ENCODE peak calls at places on chromosomes 3 and 15, in ten cellular contexts. O, T, N, E, U, L, R, W, S and Q are unnamed samples.

GRCh38 chr3:86785381-86785780 is 205.6 kb downstream of the VGLL3 start:
- DNase-seq in O (no peak), T (peak; percentile 54), N (peak; percentile 64), E (no peak), U (no peak), L (no peak), R (no peak), W (no peak), S (no peak), Q (no peak)

GRCh38 chr3:14921811-14922705 is 25.3 kb upstream of the NR2C2 start:
- DNase-seq in O (no peak), T (peak; percentile 37), N (no peak), E (no peak), U (peak; percentile 20), L (peak; percentile 76), R (no peak), W (no peak), S (no peak), Q (no peak)

GRCh38 chr15:45320581-45320980 is 57.8 kb downstream of the GATM start:
- DNase-seq in O (no peak), T (peak; percentile 80), N (no peak), E (no peak), U (no peak), L (no peak), R (no peak), W (no peak), S (no peak), Q (no peak)

GRCh38 chr15:33234019-33234418 is 39.5 kb upstream of the FMN1 start:
- DNase-seq in O (no peak), T (peak; percentile 80), N (peak; percentile 54), E (no peak), U (no peak), L (no peak), R (no peak), W (peak; percentile 29), S (no peak), Q (no peak)

GRCh38 chr3:113516115-113516505 is 1.2 kb upstream of the SPICE1 start:
- DNase-seq in O (no peak), T (peak; percentile 48), N (no peak), E (no peak), U (no peak), L (no peak), R (no peak), W (no peak), S (no peak), Q (no peak)

GRCh38 chr3:140341817-140342403 is 336.0 kb upstream of the TRIM42 start:
- DNase-seq in O (no peak), T (no peak), N (no peak), E (no peak), U (no peak), L (no peak), R (no peak), W (no peak), S (no peak), Q (no peak)

GRCh38 chr15:81516461-81516860 is 142.4 kb upstream of the TMC3 start:
- DNase-seq in O (no peak), T (peak; percentile 7), N (peak; percentile 68), E (no peak), U (no peak), L (no peak), R (no peak), W (peak; percentile 17), S (no peak), Q (no peak)

GRCh38 chr3:27666708-27667107 is 55.4 kb downstream of the EOMES start:
- DNase-seq in O (no peak), T (no peak), N (peak; percentile 85), E (peak; percentile 78), U (peak; percentile 43), L (peak; percentile 85), R (peak; percentile 69), W (peak; percentile 74), S (peak; percentile 65), Q (no peak)

GRCh38 chr15:60751985-60752952 is 273.3 kb upstream of the ICE2 start:
- DNase-seq in O (no peak), T (no peak), N (peak; percentile 88), E (peak; percentile 58), U (peak; percentile 22), L (no peak), R (peak; percentile 82), W (peak; percentile 62), S (peak; percentile 27), Q (no peak)

GRCh38 chr3:52845691-52846426 is 11.0 kb upstream of the MUSTN1 start:
- DNase-seq in O (no peak), T (no peak), N (no peak), E (peak; percentile 25), U (no peak), L (peak; percentile 19), R (no peak), W (no peak), S (no peak), Q (no peak)

GRCh38 chr3:33848624-33849347 is 50.4 kb downstream of the PDCD6IP start:
- DNase-seq in O (no peak), T (no peak), N (no peak), E (no peak), U (no peak), L (no peak), R (no peak), W (no peak), S (no peak), Q (no peak)

GRCh38 chr3:61877359-61877770 is 316.0 kb downstream of the PTPRG start:
- DNase-seq in O (no peak), T (no peak), N (peak; percentile 15), E (no peak), U (no peak), L (no peak), R (no peak), W (no peak), S (no peak), Q (no peak)

GRCh38 chr3:38153986-38154608 is 11.2 kb upstream of the OXSR1 start:
- DNase-seq in O (no peak), T (peak; percentile 90), N (peak; percentile 94), E (no peak), U (no peak), L (no peak), R (no peak), W (peak; percentile 87), S (no peak), Q (no peak)

GRCh38 chr3:65279225-65279624 is 591.4 kb upstream of the ADAMTS9 start:
- DNase-seq in O (no peak), T (no peak), N (no peak), E (no peak), U (no peak), L (no peak), R (peak; percentile 21), W (no peak), S (no peak), Q (no peak)

GRCh38 chr15:32036972-32037371 is 6.7 kb downstream of the CHRNA7 start:
- DNase-seq in O (no peak), T (no peak), N (no peak), E (no peak), U (no peak), L (no peak), R (no peak), W (no peak), S (no peak), Q (no peak)

GRCh38 chr15:65326109-65326508 is 21.6 kb downstream of the RNU5B-1 start:
- DNase-seq in O (no peak), T (no peak), N (peak; percentile 25), E (no peak), U (no peak), L (no peak), R (peak; percentile 41), W (no peak), S (no peak), Q (no peak)

GRCh38 chr15:51965691-51966090 is 5.9 kb downstream of the LEO1 start:
- DNase-seq in O (no peak), T (no peak), N (no peak), E (no peak), U (no peak), L (no peak), R (no peak), W (no peak), S (no peak), Q (no peak)

GRCh38 chr15:94205366-94205765 is 26.0 kb upstream of the MCTP2 start:
- DNase-seq in O (no peak), T (no peak), N (no peak), E (no peak), U (no peak), L (no peak), R (no peak), W (peak; percentile 8), S (no peak), Q (no peak)

GRCh38 chr15:70473623-70474366 is 289.6 kb downstream of the UACA start:
- DNase-seq in O (no peak), T (no peak), N (peak; percentile 55), E (no peak), U (no peak), L (no peak), R (no peak), W (no peak), S (no peak), Q (no peak)
- H3K4me3 ChIP-seq in O (no peak overlapping the region), T (peak overlapping the region; percentile 53), N (no peak overlapping the region), E (peak overlapping the region; percentile 35), U (no peak overlapping the region), L (no peak overlapping the region), R (no peak overlapping the region), W (no peak overlapping the region), S (peak overlapping the region; percentile 46), Q (no peak overlapping the region)

DNA sequence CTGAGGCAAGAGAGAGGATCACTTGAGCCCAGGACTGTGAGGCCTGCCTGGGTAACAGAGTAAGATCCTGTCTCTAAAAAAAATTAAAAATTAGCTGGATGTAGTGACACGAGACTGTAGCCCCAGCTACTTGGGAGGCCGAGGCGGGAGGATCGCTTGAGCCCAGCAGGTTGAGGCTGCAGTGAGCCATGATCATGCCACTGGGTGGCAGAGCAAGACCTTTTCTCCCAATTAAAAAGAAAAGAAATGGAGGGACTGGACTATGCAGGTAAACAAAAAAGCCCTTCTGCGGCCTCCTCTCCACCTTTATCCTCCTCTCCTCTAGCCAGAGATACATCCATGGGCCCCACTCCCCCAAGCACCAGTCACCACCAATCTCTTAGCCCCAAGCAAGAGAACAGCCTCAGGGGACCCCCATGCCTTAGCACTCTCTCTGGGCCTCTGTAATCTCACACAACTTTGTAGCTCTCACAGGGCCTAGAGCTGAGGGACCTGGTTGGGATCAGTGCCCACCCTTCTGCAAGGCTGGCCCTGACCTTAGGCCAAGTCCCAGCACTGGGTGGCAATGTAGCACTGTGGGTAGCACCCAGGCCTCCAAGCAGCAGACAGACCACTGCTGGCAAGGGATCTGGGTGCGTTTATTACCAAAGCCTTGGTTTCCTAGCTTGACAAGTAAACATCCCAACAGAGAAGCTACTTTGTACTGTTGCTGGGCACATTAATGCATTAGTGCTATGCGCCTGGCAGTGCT is 43.4 kb downstream of the FAM174B start:
- DNase-seq in O (peak; percentile 45), T (no peak), N (no peak), E (no peak), U (no peak), L (no peak), R (no peak), W (no peak), S (no peak), Q (no peak)
- TF ChIP-seq CTCF in O (no peak), T (peak; percentile 18), N (no peak), E (no peak), U (peak; percentile 26), L (no peak), R (no peak), W (no peak), S (no peak), Q (peak; percentile 9)

GRCh38 chr3:101852315-101852714 is 3.0 kb downstream of the NFKBIZ start:
- DNase-seq in O (no peak), T (no peak), N (no peak), E (no peak), U (no peak), L (no peak), R (no peak), W (no peak), S (no peak), Q (no peak)
- H3K4me3 ChIP-seq in O (no peak overlapping the region), T (peak overlapping the region; percentile 98), N (peak overlapping the region; percentile 85), E (peak overlapping the region; percentile 99), U (no peak overlapping the region), L (peak overlapping the region; percentile 76), R (no peak overlapping the region), W (no peak overlapping the region), S (no peak overlapping the region), Q (peak overlapping the region; percentile 95)

GRCh38 chr15:77871838-77872371 is 205.6 kb downstream of the TBC1D2B start:
- DNase-seq in O (peak; percentile 70), T (no peak), N (no peak), E (no peak), U (no peak), L (peak; percentile 54), R (no peak), W (no peak), S (no peak), Q (no peak)
- TF ChIP-seq CTCF in O (no peak), T (peak; percentile 30), N (no peak), E (no peak), U (no peak), L (no peak), R (no peak), W (peak; percentile 12), S (no peak), Q (peak; percentile 15)